ENCODE peak calls at places on chromosome 20, in four cellular contexts. K is A549, Z is GM12878, C is K562. G is an unnamed sample.
A peak's percentile ranks its signal among the peaks of the same experiment; 100 is the strongest.

GRCh38 chr20:37396520-37397075 is 50.7 kb downstream of the SRC start:
- DNase-seq in C (peak; percentile 64), Z (no peak), K (no peak), G (no peak)

GRCh38 chr20:46139908-46140482 is 21.9 kb downstream of the CD40 start:
- DNase-seq in K (no peak), Z (no peak), C (no peak), G (no peak)

GRCh38 chr20:52056203-52057062 is 135.1 kb downstream of the ZFP64 start:
- DNase-seq in C (no peak), Z (no peak), K (peak; percentile 19), G (no peak)

GRCh38 chr20:37638527-37638926 is 55.3 kb upstream of the CTNNBL1 start:
- DNase-seq in C (no peak), K (no peak), Z (no peak), G (no peak)

GRCh38 chr20:45779011-45779915 is 12.4 kb downstream of the WFDC3 start:
- DNase-seq in Z (no peak), C (peak; percentile 48), K (peak; percentile 87), G (no peak)

GRCh38 chr20:12928755-12929401 is 79.9 kb upstream of the SPTLC3 start:
- DNase-seq in K (no peak), C (no peak), Z (no peak), G (peak; percentile 91)

GRCh38 chr20:29079769-29080690 is 2177.4 kb upstream of the DEFB115 start:
- DNase-seq in C (peak; percentile 78), Z (no peak), K (peak; percentile 60), G (peak; percentile 84)

GRCh38 chr20:62739067-62739466 is 30.4 kb downstream of the NTSR1 start:
- DNase-seq in Z (no peak), C (no peak), K (no peak), G (no peak)

GRCh38 chr20:24958506-24959385 is 9.7 kb downstream of the CST7 start:
- DNase-seq in K (no peak), C (no peak), Z (no peak), G (no peak)

GRCh38 chr20:63032026-63032800 is 25.4 kb upstream of the BHLHE23 start:
- DNase-seq in K (no peak), C (no peak), Z (no peak), G (no peak)

GRCh38 chr20:653110-653589 is at the start of gene SRXN1:
- DNase-seq in Z (peak; percentile 30), K (peak; percentile 93), C (peak; percentile 91), G (peak; percentile 92)

GRCh38 chr20:45993197-45993951 is 15.3 kb upstream of the MMP9 start:
- DNase-seq in Z (no peak), C (no peak), K (peak; percentile 88), G (peak; percentile 56)

GRCh38 chr20:51481311-51481997 is 61.1 kb downstream of the NFATC2 start:
- DNase-seq in Z (no peak), C (no peak), K (no peak), G (no peak)

DNA sequence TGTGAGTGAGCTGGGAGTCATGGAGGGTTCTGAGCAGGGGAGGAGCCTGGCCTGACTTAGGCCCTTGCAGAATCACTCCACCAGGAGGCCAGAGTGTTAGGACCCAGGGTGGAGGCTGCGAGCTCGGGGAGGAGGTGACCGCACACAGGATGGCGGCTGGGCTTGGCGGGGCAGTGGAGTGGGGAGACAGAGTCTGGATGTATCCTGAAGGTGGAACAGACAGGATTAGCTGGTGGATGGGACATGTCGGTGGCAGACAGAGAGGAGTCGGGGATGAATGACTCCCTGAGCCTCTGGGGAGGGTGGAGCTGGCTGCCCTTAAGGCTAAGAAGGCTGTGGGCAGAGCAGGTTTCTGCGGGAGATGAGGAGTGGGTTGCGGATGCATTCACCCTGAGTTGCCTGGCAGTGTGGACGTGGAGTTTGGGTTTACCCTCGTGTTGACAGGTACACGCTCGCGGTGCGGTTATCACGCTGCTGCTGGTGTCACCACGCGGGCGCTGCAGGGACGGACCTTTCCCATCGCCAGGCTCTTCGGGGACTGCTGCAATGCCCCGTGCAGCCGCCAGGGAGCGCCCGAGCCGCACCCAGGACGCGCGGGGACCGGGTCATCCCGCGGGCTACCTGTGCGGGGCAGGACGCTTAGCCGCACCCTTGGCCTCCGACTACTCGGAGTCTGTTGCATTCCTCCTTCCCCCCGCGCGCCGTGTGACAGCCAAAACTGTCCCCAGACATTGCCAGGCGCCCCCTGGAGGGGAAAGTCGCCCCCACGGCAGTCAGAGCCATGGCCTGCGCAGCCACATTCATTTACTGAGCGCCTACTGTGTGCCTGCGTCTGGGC is 43.0 kb upstream of the PTGIS start:
- DNase-seq in K (peak; percentile 98), Z (no peak), C (peak; percentile 88), G (peak; percentile 87)
- TF ChIP-seq RAD21 in K (peak; percentile 97), Z (peak; percentile 94), C (peak; percentile 100), G (peak; percentile 100)

DNA sequence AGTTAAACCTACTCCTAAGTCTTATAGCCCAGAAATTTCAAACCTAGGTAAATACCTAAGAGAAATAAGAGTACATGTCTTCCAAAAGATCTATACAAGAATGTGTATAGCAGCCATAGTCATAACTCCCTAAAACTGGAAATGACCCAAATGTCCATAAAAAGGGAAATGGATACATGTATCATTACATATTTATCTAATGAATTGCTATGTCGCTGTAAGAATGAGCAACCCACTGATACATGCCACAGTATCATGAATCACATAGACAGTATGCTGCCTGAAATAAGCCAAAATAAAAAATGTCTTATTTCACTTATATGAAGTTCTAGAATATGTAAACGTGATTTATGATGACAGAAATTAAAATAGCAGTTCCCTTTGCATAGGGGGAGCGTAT is 679.5 kb downstream of the MAFB start:
- DNase-seq in Z (no peak), K (no peak), C (no peak), G (no peak)
- TF ChIP-seq MYC in Z (no peak), K (no peak), C (no peak), G (no peak)

DNA sequence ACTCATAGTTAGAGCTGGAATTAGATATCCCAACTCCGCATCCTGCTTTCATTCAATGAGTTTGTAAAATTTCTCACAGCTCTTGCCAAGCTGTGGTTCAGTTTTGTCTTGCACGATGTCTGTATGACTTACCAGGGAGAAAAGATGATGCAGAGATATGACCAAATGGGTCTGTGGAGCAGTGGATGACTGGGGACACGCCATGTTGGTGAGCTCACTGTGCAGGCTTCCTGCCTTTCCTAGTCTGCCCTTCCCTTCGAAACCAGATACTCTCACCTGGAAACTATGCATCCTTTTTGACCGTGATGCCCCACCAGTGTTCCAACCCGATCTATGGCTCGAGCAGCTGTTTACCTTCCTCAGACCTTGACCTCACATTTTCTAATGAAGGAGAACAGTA is 262.7 kb upstream of the BMP2 start:
- DNase-seq in Z (no peak), K (no peak), C (no peak), G (no peak)
- TF ChIP-seq RAD21 in Z (no peak), K (no peak), C (no peak), G (no peak)

DNA sequence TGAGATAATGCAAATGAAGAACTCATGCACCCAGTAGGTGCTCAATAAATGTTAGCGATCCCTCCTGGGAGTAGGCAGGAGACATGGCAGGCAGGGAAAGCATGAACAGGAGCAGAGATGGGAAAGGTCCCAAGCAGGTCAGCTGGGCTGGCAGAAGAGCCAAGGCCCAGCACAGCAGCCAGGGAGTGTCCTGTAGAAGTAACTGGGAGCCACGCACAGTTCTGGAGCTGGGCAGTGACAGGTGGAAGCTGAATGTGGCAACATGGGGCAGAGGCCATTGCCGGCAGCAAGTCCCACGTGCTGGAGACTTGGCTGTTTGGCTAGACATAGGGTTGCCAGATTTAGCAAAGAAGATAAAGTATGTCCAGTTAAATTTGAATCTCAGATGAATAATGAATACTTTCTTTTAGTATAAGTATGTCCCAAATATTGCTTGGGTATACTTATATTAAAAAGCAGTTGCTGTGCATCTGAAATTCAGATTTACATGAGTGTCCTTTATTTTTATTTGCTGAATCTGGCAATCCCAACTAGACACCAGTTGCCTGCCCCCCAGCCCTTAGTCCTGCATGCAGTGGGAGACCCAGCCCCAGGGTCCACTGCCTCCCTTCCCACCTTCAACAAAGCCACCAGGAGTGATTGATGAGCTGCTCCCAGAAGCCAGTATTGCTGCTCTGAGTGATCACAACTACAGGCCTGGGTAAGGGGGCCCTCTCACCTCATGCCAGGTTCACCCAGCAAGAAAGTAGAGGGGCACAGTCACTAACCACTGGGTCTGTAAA is 3.7 kb upstream of the LPIN3 start:
- DNase-seq in K (no peak), C (no peak), Z (no peak), G (no peak)
- TF ChIP-seq MYC in K (no peak), C (no peak), Z (no peak), G (no peak)

GRCh38 chr20:48930035-48930434 is 8.5 kb downstream of the ARFGEF2 start:
- DNase-seq in Z (no peak), K (no peak), C (no peak), G (no peak)

GRCh38 chr20:48930878-48931277 is 9.4 kb downstream of the ARFGEF2 start:
- DNase-seq in C (no peak), Z (no peak), K (no peak), G (no peak)

GRCh38 chr20:48931527-48932374 is 10.2 kb downstream of the ARFGEF2 start:
- DNase-seq in K (no peak), C (no peak), Z (no peak), G (no peak)

GRCh38 chr20:48932375-48932941 is 10.9 kb downstream of the ARFGEF2 start:
- DNase-seq in C (no peak), K (no peak), Z (no peak), G (peak; percentile 80)

GRCh38 chr20:48933017-48933766 is 11.7 kb downstream of the ARFGEF2 start:
- DNase-seq in K (no peak), C (no peak), Z (no peak), G (no peak)
- TF ChIP-seq RAD21 in K (no peak), C (no peak), Z (no peak), G (no peak)

DNA sequence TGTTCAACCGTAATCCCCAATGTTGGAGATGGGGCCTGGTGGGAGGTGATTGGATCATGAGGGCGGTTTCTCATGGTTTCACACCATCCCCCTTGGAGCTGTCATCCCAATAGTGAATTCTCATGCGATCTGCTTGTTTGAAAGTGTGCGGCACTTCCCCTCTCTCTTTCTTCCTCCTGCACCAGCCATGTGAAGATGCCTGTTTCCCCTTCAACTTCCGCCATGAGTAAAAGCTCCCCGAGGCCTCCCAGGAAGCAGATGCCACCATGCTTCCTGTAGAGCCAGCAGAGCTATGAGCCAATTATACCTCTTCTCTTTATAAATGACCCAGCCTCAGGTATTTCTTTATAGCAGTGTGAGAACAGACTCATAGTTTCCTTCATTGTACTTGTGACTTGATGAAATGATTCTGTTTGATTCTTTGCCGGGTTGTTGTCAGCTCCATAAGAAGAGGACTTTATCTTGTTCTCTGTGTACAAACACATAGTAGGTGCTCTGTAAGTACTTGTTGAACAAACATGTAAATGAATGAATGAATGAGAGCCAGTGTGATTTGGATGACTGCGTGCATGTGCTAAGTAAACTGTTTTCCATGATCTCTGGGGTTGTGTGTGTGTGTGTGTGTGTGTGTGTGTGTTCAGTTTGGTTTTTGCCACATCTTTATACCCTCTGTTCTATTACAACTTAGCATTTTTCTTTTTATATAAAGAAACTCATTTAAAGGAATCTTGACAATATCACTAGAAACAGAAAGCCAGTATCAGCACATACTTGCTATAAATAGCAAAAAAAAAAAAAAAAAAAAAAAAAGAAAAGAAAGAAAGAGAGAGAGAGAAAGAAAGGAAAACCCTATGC is 22.5 kb upstream of the PTGIS start:
- DNase-seq in C (no peak), K (no peak), Z (no peak), G (no peak)
- TF ChIP-seq MYC in C (no peak), K (no peak), Z (no peak), G (no peak)

DNA sequence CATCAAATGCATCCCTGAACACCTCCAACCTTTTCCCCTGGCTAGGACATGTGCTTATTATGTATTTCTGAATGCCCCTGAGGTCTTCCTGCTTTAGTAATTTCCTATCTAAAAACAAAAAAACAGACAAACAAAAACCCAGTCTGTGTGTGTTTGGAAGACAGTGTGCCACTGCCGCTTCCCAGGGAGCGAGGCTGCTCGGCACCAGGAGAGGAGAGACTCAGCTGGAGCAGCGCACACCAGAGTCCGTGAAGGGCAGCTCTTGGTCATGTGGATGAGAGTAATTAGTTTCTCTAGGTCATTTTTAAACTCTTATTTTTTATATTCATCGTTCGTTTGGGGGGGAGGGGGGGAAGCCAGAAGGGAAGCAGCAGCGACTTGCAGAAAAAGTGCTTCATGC is 10.0 kb upstream of the ANKRD60 start:
- DNase-seq in K (no peak), C (no peak), Z (no peak), G (no peak)
- TF ChIP-seq RAD21 in K (no peak), C (no peak), Z (no peak), G (no peak)

G was measured in HepG2.